ENCODE peak calls at places on chromosomes 2 and 18, in nine cellular contexts. One of them, this sample, is unnamed.

GRCh38 chr2:221488134-221488807 is 83.8 kb downstream of the EPHA4 start:
- DNase-seq in GM23248: no peak
- DNase-seq in cardiac muscle cell: no peak
- DNase-seq in aorta: no peak
- DNase-seq in colonic mucosa: no peak
- DNase-seq in choroid plexus epithelial cell: no peak
- DNase-seq in bronchial epithelial cell: no peak
- DNase-seq in endodermal cell: no peak
- DNase-seq in CD8-positive, alpha-beta memory T cell: no peak
- DNase-seq in this sample: no peak

GRCh38 chr2:161237397-161238263 is 70.6 kb upstream of the PSMD14 start:
- DNase-seq in endodermal cell: peak; percentile 81
- DNase-seq in cardiac muscle cell: peak; percentile 58
- DNase-seq in aorta: peak; percentile 77
- DNase-seq in colonic mucosa: peak; percentile 60
- DNase-seq in choroid plexus epithelial cell: peak; percentile 48
- DNase-seq in CD8-positive, alpha-beta memory T cell: peak; percentile 41
- DNase-seq in GM23248: peak; percentile 72
- DNase-seq in bronchial epithelial cell: peak; percentile 34
- DNase-seq in this sample: peak; percentile 72

GRCh38 chr2:23294238-23294637 is 90.7 kb upstream of the KLHL29 start:
- DNase-seq in choroid plexus epithelial cell: no peak
- DNase-seq in cardiac muscle cell: no peak
- DNase-seq in colonic mucosa: no peak
- DNase-seq in bronchial epithelial cell: no peak
- DNase-seq in aorta: no peak
- DNase-seq in GM23248: no peak
- DNase-seq in endodermal cell: peak; percentile 60
- DNase-seq in CD8-positive, alpha-beta memory T cell: no peak
- DNase-seq in this sample: no peak

GRCh38 chr2:86552889-86553288 is 10.4 kb downstream of the CHMP3 start:
- DNase-seq in choroid plexus epithelial cell: no peak
- DNase-seq in GM23248: no peak
- DNase-seq in CD8-positive, alpha-beta memory T cell: peak; percentile 47
- DNase-seq in bronchial epithelial cell: no peak
- DNase-seq in endodermal cell: no peak
- DNase-seq in aorta: no peak
- DNase-seq in cardiac muscle cell: no peak
- DNase-seq in colonic mucosa: no peak
- DNase-seq in this sample: no peak

GRCh38 chr2:97740590-97741182 is 27.3 kb downstream of the ZAP70 start:
- DNase-seq in colonic mucosa: peak; percentile 42
- DNase-seq in choroid plexus epithelial cell: peak; percentile 47
- DNase-seq in cardiac muscle cell: peak; percentile 41
- DNase-seq in aorta: peak; percentile 69
- DNase-seq in bronchial epithelial cell: no peak
- DNase-seq in CD8-positive, alpha-beta memory T cell: no peak
- DNase-seq in GM23248: peak; percentile 65
- DNase-seq in endodermal cell: peak; percentile 89
- DNase-seq in this sample: peak; percentile 37

GRCh38 chr18:46832856-46833255 is 76.0 kb upstream of the ST8SIA5 start:
- DNase-seq in choroid plexus epithelial cell: no peak
- DNase-seq in endodermal cell: no peak
- DNase-seq in cardiac muscle cell: no peak
- DNase-seq in GM23248: no peak
- DNase-seq in colonic mucosa: no peak
- DNase-seq in aorta: no peak
- DNase-seq in bronchial epithelial cell: no peak
- DNase-seq in CD8-positive, alpha-beta memory T cell: no peak
- DNase-seq in this sample: no peak

GRCh38 chr2:213232649-213233437 is 51.4 kb upstream of the SPAG16 start:
- DNase-seq in GM23248: no peak
- DNase-seq in cardiac muscle cell: peak; percentile 26
- DNase-seq in choroid plexus epithelial cell: peak; percentile 96
- DNase-seq in CD8-positive, alpha-beta memory T cell: peak; percentile 56
- DNase-seq in aorta: no peak
- DNase-seq in bronchial epithelial cell: no peak
- DNase-seq in colonic mucosa: no peak
- DNase-seq in endodermal cell: peak; percentile 52
- DNase-seq in this sample: peak; percentile 83

GRCh38 chr2:45554073-45554742 is 56.9 kb downstream of the SRBD1 start:
- DNase-seq in endodermal cell: no peak
- DNase-seq in colonic mucosa: no peak
- DNase-seq in aorta: no peak
- DNase-seq in choroid plexus epithelial cell: peak; percentile 53
- DNase-seq in CD8-positive, alpha-beta memory T cell: no peak
- DNase-seq in bronchial epithelial cell: no peak
- DNase-seq in cardiac muscle cell: peak; percentile 68
- DNase-seq in GM23248: peak; percentile 67
- DNase-seq in this sample: no peak

GRCh38 chr2:156659694-156660093 is 223.5 kb downstream of the GPD2 start:
- DNase-seq in choroid plexus epithelial cell: no peak
- DNase-seq in aorta: no peak
- DNase-seq in colonic mucosa: no peak
- DNase-seq in cardiac muscle cell: no peak
- DNase-seq in GM23248: no peak
- DNase-seq in CD8-positive, alpha-beta memory T cell: no peak
- DNase-seq in endodermal cell: no peak
- DNase-seq in bronchial epithelial cell: no peak
- DNase-seq in this sample: no peak

GRCh38 chr18:23225518-23225917 is 90.2 kb downstream of the CABLES1 start:
- DNase-seq in GM23248: peak; percentile 96
- DNase-seq in CD8-positive, alpha-beta memory T cell: no peak
- DNase-seq in bronchial epithelial cell: no peak
- DNase-seq in choroid plexus epithelial cell: peak; percentile 94
- DNase-seq in aorta: no peak
- DNase-seq in cardiac muscle cell: peak; percentile 96
- DNase-seq in endodermal cell: no peak
- DNase-seq in colonic mucosa: no peak
- DNase-seq in this sample: no peak

GRCh38 chr2:57899898-57900297 is 146.7 kb upstream of the VRK2 start:
- DNase-seq in CD8-positive, alpha-beta memory T cell: no peak
- DNase-seq in endodermal cell: no peak
- DNase-seq in choroid plexus epithelial cell: no peak
- DNase-seq in GM23248: no peak
- DNase-seq in aorta: no peak
- DNase-seq in colonic mucosa: no peak
- DNase-seq in bronchial epithelial cell: no peak
- DNase-seq in cardiac muscle cell: no peak
- DNase-seq in this sample: no peak

GRCh38 chr18:21672868-21673267 is 31.7 kb downstream of the ABHD3 start:
- DNase-seq in cardiac muscle cell: peak; percentile 11
- DNase-seq in endodermal cell: no peak
- DNase-seq in GM23248: peak; percentile 32
- DNase-seq in CD8-positive, alpha-beta memory T cell: no peak
- DNase-seq in aorta: no peak
- DNase-seq in bronchial epithelial cell: peak; percentile 89
- DNase-seq in choroid plexus epithelial cell: peak; percentile 55
- DNase-seq in colonic mucosa: peak; percentile 51
- DNase-seq in this sample: no peak

GRCh38 chr18:21664069-21664468 is 40.5 kb downstream of the ABHD3 start:
- DNase-seq in aorta: no peak
- DNase-seq in GM23248: no peak
- DNase-seq in CD8-positive, alpha-beta memory T cell: no peak
- DNase-seq in colonic mucosa: no peak
- DNase-seq in endodermal cell: no peak
- DNase-seq in bronchial epithelial cell: no peak
- DNase-seq in choroid plexus epithelial cell: no peak
- DNase-seq in cardiac muscle cell: no peak
- DNase-seq in this sample: no peak

GRCh38 chr18:21669736-21670135 is 34.8 kb downstream of the ABHD3 start:
- DNase-seq in GM23248: no peak
- DNase-seq in cardiac muscle cell: peak; percentile 2
- DNase-seq in choroid plexus epithelial cell: no peak
- DNase-seq in aorta: no peak
- DNase-seq in CD8-positive, alpha-beta memory T cell: no peak
- DNase-seq in endodermal cell: no peak
- DNase-seq in bronchial epithelial cell: peak; percentile 62
- DNase-seq in colonic mucosa: peak; percentile 58
- DNase-seq in this sample: no peak
- H3K4me3 ChIP-seq in GM23248: no peak overlapping the region
- H3K4me3 ChIP-seq in cardiac muscle cell: no peak overlapping the region
- H3K4me3 ChIP-seq in choroid plexus epithelial cell: no peak overlapping the region
- H3K4me3 ChIP-seq in aorta: no peak overlapping the region
- H3K4me3 ChIP-seq in CD8-positive, alpha-beta memory T cell: no peak overlapping the region
- H3K4me3 ChIP-seq in endodermal cell: no peak overlapping the region
- H3K4me3 ChIP-seq in bronchial epithelial cell: no peak overlapping the region
- H3K4me3 ChIP-seq in colonic mucosa: no peak overlapping the region
- H3K4me3 ChIP-seq in this sample: no peak overlapping the region

GRCh38 chr18:2971741-2972552 is 41.0 kb downstream of the LPIN2 start:
- DNase-seq in CD8-positive, alpha-beta memory T cell: peak; percentile 72
- DNase-seq in colonic mucosa: no peak
- DNase-seq in GM23248: peak; percentile 75
- DNase-seq in endodermal cell: no peak
- DNase-seq in cardiac muscle cell: no peak
- DNase-seq in choroid plexus epithelial cell: peak; percentile 60
- DNase-seq in aorta: no peak
- DNase-seq in bronchial epithelial cell: no peak
- DNase-seq in this sample: peak; percentile 73

GRCh38 chr18:2968559-2968958 is 44.4 kb downstream of the LPIN2 start:
- DNase-seq in choroid plexus epithelial cell: no peak
- DNase-seq in endodermal cell: no peak
- DNase-seq in colonic mucosa: no peak
- DNase-seq in CD8-positive, alpha-beta memory T cell: no peak
- DNase-seq in bronchial epithelial cell: no peak
- DNase-seq in cardiac muscle cell: no peak
- DNase-seq in aorta: no peak
- DNase-seq in GM23248: no peak
- DNase-seq in this sample: no peak

GRCh38 chr18:2970762-2971659 is 41.9 kb downstream of the LPIN2 start:
- DNase-seq in GM23248: no peak
- DNase-seq in CD8-positive, alpha-beta memory T cell: peak; percentile 59
- DNase-seq in bronchial epithelial cell: no peak
- DNase-seq in colonic mucosa: no peak
- DNase-seq in endodermal cell: no peak
- DNase-seq in choroid plexus epithelial cell: peak; percentile 50
- DNase-seq in aorta: no peak
- DNase-seq in cardiac muscle cell: no peak
- DNase-seq in this sample: peak; percentile 62

GRCh38 chr18:2969695-2970094 is 43.2 kb downstream of the LPIN2 start:
- DNase-seq in choroid plexus epithelial cell: no peak
- DNase-seq in CD8-positive, alpha-beta memory T cell: no peak
- DNase-seq in GM23248: no peak
- DNase-seq in bronchial epithelial cell: no peak
- DNase-seq in endodermal cell: no peak
- DNase-seq in cardiac muscle cell: no peak
- DNase-seq in aorta: no peak
- DNase-seq in colonic mucosa: no peak
- DNase-seq in this sample: no peak

DNA sequence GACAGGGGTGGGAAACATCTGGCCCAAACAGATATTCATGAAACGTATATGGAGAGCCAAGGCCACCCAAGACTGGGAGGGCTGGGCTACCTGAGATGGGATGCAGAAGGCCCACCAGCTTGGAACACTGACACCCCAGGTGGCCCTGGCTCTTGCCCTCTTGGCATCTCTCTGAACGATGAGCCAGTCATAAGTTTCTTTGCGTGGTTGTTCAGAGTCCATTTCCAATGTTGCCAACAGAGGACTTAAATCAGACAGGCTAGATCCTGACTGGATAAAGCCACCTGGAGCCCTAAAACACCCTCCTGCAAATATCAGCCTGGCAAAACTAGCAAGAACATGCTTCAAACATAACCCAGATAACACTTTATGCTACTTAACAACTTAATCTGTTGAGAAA is 42.6 kb downstream of the LPIN2 start:
- DNase-seq in CD8-positive, alpha-beta memory T cell: no peak
- DNase-seq in bronchial epithelial cell: no peak
- DNase-seq in cardiac muscle cell: no peak
- DNase-seq in endodermal cell: no peak
- DNase-seq in GM23248: no peak
- DNase-seq in aorta: no peak
- DNase-seq in colonic mucosa: no peak
- DNase-seq in choroid plexus epithelial cell: no peak
- DNase-seq in this sample: no peak
- H3K4me3 ChIP-seq in CD8-positive, alpha-beta memory T cell: peak overlapping the region; percentile 51
- H3K4me3 ChIP-seq in bronchial epithelial cell: no peak overlapping the region
- H3K4me3 ChIP-seq in cardiac muscle cell: no peak overlapping the region
- H3K4me3 ChIP-seq in endodermal cell: no peak overlapping the region
- H3K4me3 ChIP-seq in GM23248: no peak overlapping the region
- H3K4me3 ChIP-seq in aorta: no peak overlapping the region
- H3K4me3 ChIP-seq in colonic mucosa: no peak overlapping the region
- H3K4me3 ChIP-seq in choroid plexus epithelial cell: no peak overlapping the region
- H3K4me3 ChIP-seq in this sample: no peak overlapping the region

GRCh38 chr2:24380687-24381271 is 20.4 kb upstream of the ITSN2 start:
- DNase-seq in colonic mucosa: no peak
- DNase-seq in CD8-positive, alpha-beta memory T cell: no peak
- DNase-seq in cardiac muscle cell: no peak
- DNase-seq in aorta: no peak
- DNase-seq in GM23248: no peak
- DNase-seq in choroid plexus epithelial cell: no peak
- DNase-seq in bronchial epithelial cell: no peak
- DNase-seq in endodermal cell: no peak
- DNase-seq in this sample: no peak

GRCh38 chr2:24382363-24383021 is 22.2 kb upstream of the ITSN2 start:
- DNase-seq in colonic mucosa: peak; percentile 68
- DNase-seq in endodermal cell: peak; percentile 89
- DNase-seq in GM23248: peak; percentile 75
- DNase-seq in bronchial epithelial cell: peak; percentile 60
- DNase-seq in aorta: no peak
- DNase-seq in CD8-positive, alpha-beta memory T cell: peak; percentile 52
- DNase-seq in choroid plexus epithelial cell: peak; percentile 83
- DNase-seq in cardiac muscle cell: peak; percentile 79
- DNase-seq in this sample: peak; percentile 52

DNA sequence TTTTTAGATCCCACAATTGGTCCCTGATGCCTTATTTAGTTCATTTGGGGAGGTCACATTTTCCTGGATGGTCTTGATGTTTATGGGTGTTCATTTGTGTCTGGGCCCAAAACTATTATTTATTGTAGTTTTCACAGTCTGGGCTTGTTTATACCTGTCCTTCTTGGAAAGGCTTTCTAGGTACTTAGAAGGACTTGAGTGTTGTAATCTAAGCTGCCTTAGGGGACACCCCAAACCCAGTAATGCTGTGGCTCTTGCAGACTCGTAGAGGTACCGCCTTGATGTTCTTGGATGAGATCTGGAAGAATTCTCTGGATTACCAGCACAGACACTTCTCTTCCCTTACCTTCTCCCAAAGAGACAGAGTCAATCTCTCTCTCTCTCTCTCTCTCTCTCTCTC is 25.0 kb upstream of the ITSN2 start:
- DNase-seq in aorta: no peak
- DNase-seq in GM23248: no peak
- DNase-seq in choroid plexus epithelial cell: no peak
- DNase-seq in endodermal cell: no peak
- DNase-seq in colonic mucosa: no peak
- DNase-seq in cardiac muscle cell: no peak
- DNase-seq in bronchial epithelial cell: peak; percentile 52
- DNase-seq in CD8-positive, alpha-beta memory T cell: no peak
- DNase-seq in this sample: no peak
- H3K4me3 ChIP-seq in aorta: no peak overlapping the region
- H3K4me3 ChIP-seq in GM23248: no peak overlapping the region
- H3K4me3 ChIP-seq in choroid plexus epithelial cell: no peak overlapping the region
- H3K4me3 ChIP-seq in endodermal cell: no peak overlapping the region
- H3K4me3 ChIP-seq in colonic mucosa: no peak overlapping the region
- H3K4me3 ChIP-seq in cardiac muscle cell: no peak overlapping the region
- H3K4me3 ChIP-seq in bronchial epithelial cell: no peak overlapping the region
- H3K4me3 ChIP-seq in CD8-positive, alpha-beta memory T cell: no peak overlapping the region
- H3K4me3 ChIP-seq in this sample: no peak overlapping the region

DNA sequence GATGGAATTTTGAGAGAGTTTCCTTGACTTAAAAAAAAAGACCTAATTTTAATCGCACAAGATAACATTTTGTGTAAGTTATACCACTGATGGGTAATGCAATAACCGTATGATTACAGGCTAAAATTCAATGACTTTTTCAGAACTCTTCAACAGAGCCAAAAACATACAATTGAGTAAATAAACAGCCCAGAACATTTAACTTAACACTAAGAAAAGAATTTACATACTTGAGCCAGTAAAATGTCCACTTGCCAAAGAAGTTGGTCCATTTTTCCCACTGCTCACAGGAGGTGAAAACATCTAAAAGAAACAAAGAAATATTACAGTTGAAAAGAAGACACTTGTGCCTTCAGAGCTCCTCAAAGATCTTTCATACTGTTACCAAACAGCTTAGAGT is 2.9 kb downstream of the TCF4 start:
- DNase-seq in endodermal cell: no peak
- DNase-seq in bronchial epithelial cell: no peak
- DNase-seq in GM23248: no peak
- DNase-seq in CD8-positive, alpha-beta memory T cell: no peak
- DNase-seq in aorta: no peak
- DNase-seq in cardiac muscle cell: no peak
- DNase-seq in choroid plexus epithelial cell: peak; percentile 7
- DNase-seq in colonic mucosa: no peak
- DNase-seq in this sample: no peak
- H3K4me3 ChIP-seq in endodermal cell: peak overlapping the region; percentile 79
- H3K4me3 ChIP-seq in bronchial epithelial cell: no peak overlapping the region
- H3K4me3 ChIP-seq in GM23248: peak overlapping the region; percentile 88
- H3K4me3 ChIP-seq in CD8-positive, alpha-beta memory T cell: no peak overlapping the region
- H3K4me3 ChIP-seq in aorta: peak overlapping the region; percentile 99
- H3K4me3 ChIP-seq in cardiac muscle cell: no peak overlapping the region
- H3K4me3 ChIP-seq in choroid plexus epithelial cell: no peak overlapping the region
- H3K4me3 ChIP-seq in colonic mucosa: no peak overlapping the region
- H3K4me3 ChIP-seq in this sample: no peak overlapping the region